ENCODE peak calls at places on chromosome 7, in five cellular contexts. W is brain microvascular endothelial cell, C is sigmoid colon, V is uterus, X is adrenal gland. U is an unnamed sample.

GRCh38 chr7:68166525-68166924 is 1169.9 kb downstream of the TYW1 start:
- DNase-seq in W (no peak), C (no peak), V (no peak), X (no peak), U (no peak)

GRCh38 chr7:35714862-35715261 is 19.9 kb upstream of the HERPUD2 start:
- DNase-seq in W (no peak), C (no peak), V (no peak), X (no peak), U (peak; percentile 51)

GRCh38 chr7:131753620-131754222 is 197.3 kb upstream of the PODXL start:
- DNase-seq in W (no peak), C (no peak), V (no peak), X (no peak), U (no peak)

GRCh38 chr7:90455163-90456030 is 14.0 kb upstream of the PTTG1IP2 start:
- DNase-seq in W (peak; percentile 52), C (no peak), V (no peak), X (no peak), U (peak; percentile 48)

GRCh38 chr7:7857143-7857583 is 111.4 kb upstream of the GLCCI1 start:
- DNase-seq in W (no peak), C (no peak), V (no peak), X (no peak), U (peak; percentile 2)

GRCh38 chr7:2982401-2982800 is 61.3 kb downstream of the CARD11 start:
- DNase-seq in W (no peak), C (no peak), V (no peak), X (no peak), U (no peak)

GRCh38 chr7:1970895-1971294 is 261.9 kb downstream of the MAD1L1 start:
- DNase-seq in W (no peak), C (no peak), V (no peak), X (no peak), U (no peak)

GRCh38 chr7:95798401-95798930 is 26.1 kb downstream of the DYNC1I1 start:
- DNase-seq in W (peak; percentile 2), C (no peak), V (no peak), X (no peak), U (no peak)

GRCh38 chr7:26279405-26279804 is 12.3 kb upstream of the SNX10 start:
- DNase-seq in W (no peak), C (no peak), V (no peak), X (peak; percentile 23), U (peak; percentile 64)

GRCh38 chr7:128098629-128099028 is 67.4 kb upstream of the LRRC4 start:
- DNase-seq in W (no peak), C (no peak), V (no peak), X (no peak), U (no peak)

GRCh38 chr7:120554960-120555571 is 282.1 kb downstream of the KCND2 start:
- DNase-seq in W (peak; percentile 64), C (no peak), V (peak; percentile 24), X (peak; percentile 34), U (peak; percentile 76)

GRCh38 chr7:105098863-105099515 is 85.0 kb downstream of the KMT2E start:
- DNase-seq in W (no peak), C (no peak), V (no peak), X (no peak), U (peak; percentile 40)

GRCh38 chr7:115363916-115364315 is 442.0 kb downstream of the MDFIC start:
- DNase-seq in W (no peak), C (no peak), V (no peak), X (no peak), U (no peak)

GRCh38 chr7:71695189-71695588 is 563.2 kb downstream of the GALNT17 start:
- DNase-seq in W (no peak), C (no peak), V (no peak), X (no peak), U (no peak)

GRCh38 chr7:40455485-40455884 is 320.7 kb downstream of the SUGCT start:
- DNase-seq in W (no peak), C (no peak), V (no peak), X (no peak), U (no peak)

GRCh38 chr7:130822642-130823041 is 88.6 kb upstream of the KLF14 start:
- DNase-seq in W (no peak), C (no peak), V (no peak), X (no peak), U (peak; percentile 25)

GRCh38 chr7:70498633-70499032 is 633.3 kb upstream of the GALNT17 start:
- DNase-seq in W (no peak), C (no peak), V (no peak), X (no peak), U (no peak)

GRCh38 chr7:108805808-108806397 is 236.2 kb downstream of the DNAJB9 start:
- DNase-seq in W (peak; percentile 46), C (no peak), V (no peak), X (no peak), U (peak; percentile 49)

GRCh38 chr7:51224811-51225581 is 91.6 kb downstream of the COBL start:
- DNase-seq in W (no peak), C (peak; percentile 34), V (no peak), X (no peak), U (no peak)

GRCh38 chr7:156962897-156963296 is 13.4 kb downstream of the NOM1 start:
- DNase-seq in W (no peak), C (no peak), V (no peak), X (no peak), U (no peak)

GRCh38 chr7:22860784-22861482 is 38.3 kb upstream of the TOMM7 start:
- DNase-seq in W (peak; percentile 43), C (no peak), V (no peak), X (no peak), U (peak; percentile 54)

DNA sequence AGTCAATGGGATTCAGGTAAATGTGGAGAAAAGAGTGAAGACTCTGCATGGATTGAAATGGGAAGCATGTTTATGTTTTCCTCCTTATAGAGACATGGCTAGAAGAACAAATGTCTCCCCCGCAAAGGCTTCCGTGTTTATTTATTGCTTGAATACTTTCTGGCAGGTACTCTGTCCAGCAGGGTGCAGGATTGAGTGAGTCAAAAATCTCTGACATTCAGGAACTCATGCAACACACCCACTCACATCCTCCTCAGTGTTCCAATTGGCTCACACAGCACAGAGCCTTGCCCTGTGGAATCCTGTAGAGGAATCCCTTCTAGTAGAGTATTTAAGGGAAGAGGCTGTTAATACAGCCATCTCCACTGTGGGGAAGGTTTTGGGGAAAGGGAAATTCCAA is 290.3 kb upstream of the VWC2 start:
- DNase-seq in W (no peak), C (no peak), V (no peak), X (no peak), U (peak; percentile 45)
- TF ChIP-seq CTCF in W (no peak), C (no peak), V (no peak), X (no peak), U (peak; percentile 26)

DNA sequence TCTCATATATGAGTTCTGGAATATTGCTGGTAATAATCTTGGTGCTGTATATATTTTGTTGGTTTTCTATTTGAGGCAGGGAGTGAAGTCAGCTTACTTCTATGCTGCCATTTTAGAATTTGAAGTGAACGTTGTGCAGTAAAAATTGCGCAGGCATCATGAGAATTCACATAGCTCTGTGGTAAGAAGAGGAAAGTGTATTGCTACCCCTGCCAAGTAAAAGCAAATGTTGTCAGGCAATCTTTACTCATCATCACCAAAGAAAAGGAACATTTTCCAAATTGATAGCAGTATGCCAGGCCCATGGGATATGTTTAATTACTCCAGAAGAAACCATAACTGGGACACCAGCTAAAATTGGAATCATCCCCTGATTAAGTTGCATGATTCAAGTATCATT is 13.4 kb downstream of the FEZF1 start:
- DNase-seq in W (no peak), C (no peak), V (no peak), X (no peak), U (no peak)
- H3K4me3 ChIP-seq in W (no peak overlapping the region), C (no peak overlapping the region), V (no peak overlapping the region), X (no peak overlapping the region), U (no peak overlapping the region)

GRCh38 chr7:141262101-141262819 is 188.4 kb downstream of the TMEM178B start:
- DNase-seq in W (peak; percentile 4), C (no peak), V (no peak), X (no peak), U (no peak)
- TF ChIP-seq CTCF in W (peak; percentile 64), C (no peak), V (no peak), X (no peak), U (no peak)

GRCh38 chr7:44845476-44845875 is 2.4 kb downstream of the H2AZ2 start:
- DNase-seq in W (no peak), C (no peak), V (no peak), X (no peak), U (no peak)
- H3K4me3 ChIP-seq in W (no peak overlapping the region), C (no peak overlapping the region), V (no peak overlapping the region), X (no peak overlapping the region), U (peak overlapping the region; percentile 82)

DNA sequence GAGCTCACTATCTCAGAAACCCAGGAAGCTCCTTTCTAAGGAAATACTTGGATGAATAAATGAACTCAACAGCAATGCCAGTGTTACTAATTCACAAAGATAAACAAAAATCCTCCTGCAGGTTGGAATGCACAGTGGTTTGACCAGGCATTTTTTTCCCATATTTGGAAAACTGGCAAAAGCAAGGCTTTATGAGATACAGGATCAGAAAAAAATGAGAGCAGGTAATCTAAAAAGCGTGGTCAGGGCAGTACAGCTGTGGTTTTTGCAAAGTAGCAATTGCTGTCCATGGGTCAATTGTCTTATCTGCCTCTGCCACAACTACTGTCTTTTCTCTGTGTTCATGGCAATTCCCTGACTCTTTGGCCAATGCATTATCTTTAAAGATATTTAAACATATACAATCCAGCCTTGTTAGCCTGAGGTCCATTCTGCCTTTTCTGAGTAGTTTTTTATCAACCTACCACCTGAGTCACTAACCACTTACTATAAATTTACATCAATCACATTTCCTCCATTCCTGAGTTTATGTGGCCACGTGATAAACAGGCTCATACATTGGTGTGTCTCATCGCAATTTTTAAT is 564.5 kb upstream of the IGFBP3 start:
- DNase-seq in W (peak; percentile 56), C (no peak), V (no peak), X (no peak), U (no peak)
- TF ChIP-seq CTCF in W (peak; percentile 45), C (no peak), V (no peak), X (no peak), U (no peak)

DNA sequence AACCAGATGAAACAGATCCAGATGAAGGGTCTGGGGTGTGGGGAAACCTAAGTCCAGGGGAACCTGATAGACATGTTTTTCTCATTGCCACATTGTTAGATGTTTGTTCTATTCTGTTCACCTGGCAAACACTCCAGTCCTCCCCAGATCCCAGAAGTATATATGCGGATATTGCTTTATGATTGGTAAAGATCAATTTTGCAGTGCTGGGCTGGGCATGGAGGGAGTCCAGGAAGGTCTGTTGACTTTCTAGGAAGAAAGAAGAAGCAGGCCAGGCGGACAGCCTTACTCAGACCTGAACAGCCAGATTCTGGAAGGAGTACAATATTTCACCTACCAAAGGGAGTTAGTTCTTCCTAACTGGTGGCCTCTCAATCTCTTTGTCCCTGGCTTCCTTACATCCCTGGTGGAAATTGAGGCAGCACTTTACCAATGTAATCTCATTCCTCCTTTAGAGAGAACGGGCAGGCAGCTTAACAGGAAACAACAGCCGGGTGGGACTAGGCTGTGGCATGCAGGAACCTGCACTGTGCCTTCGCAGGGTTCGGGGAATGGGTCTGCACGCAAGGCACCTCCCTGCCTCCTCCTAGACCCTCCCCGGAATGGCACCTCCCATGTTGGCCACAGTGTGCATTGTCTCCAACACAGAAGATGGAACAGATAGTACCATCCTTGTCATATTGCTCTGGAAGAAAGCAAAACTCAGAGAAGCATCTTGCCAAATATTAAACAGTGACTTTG is 931 bp downstream of the GIMAP6 start:
- DNase-seq in W (no peak), C (no peak), V (no peak), X (peak; percentile 49), U (peak; percentile 79)
- H3K4me3 ChIP-seq in W (no peak overlapping the region), C (peak overlapping the region; percentile 36), V (peak overlapping the region; percentile 26), X (peak overlapping the region; percentile 57), U (peak overlapping the region; percentile 73)

U was measured in GM12865.